ENCODE peak calls at places on chromosomes 2 and 18, in seven cellular contexts. Z, W, T, D, H, A and V are unnamed samples.

GRCh38 chr2:227653419-227653818 is 13.2 kb upstream of the SCYGR5 start:
- DNase-seq in A (no peak), H (no peak), Z (no peak), W (peak), T (no peak), D (no peak), V (peak)

GRCh38 chr2:169909376-169909775 is 82.1 kb downstream of the UBR3 start:
- DNase-seq in A (no peak), H (no peak), T (no peak), D (no peak), W (no peak), Z (no peak), V (no peak)

GRCh38 chr18:59517446-59518171 is 158.5 kb upstream of the LMAN1 start:
- DNase-seq in H (no peak), A (no peak), W (no peak), D (no peak), Z (peak), T (peak), V (no peak)

GRCh38 chr18:35920623-35921022 is 51.9 kb upstream of the RMP24 start:
- DNase-seq in Z (no peak), T (no peak), H (no peak), D (no peak), W (no peak), A (no peak), V (no peak)

GRCh38 chr18:52343138-52343537 is 3.1 kb downstream of the DCC start:
- DNase-seq in Z (peak), W (no peak), H (no peak), D (no peak), T (peak), A (no peak), V (no peak)

GRCh38 chr2:173963323-173963816 is 1.8 kb downstream of the SP3 start:
- DNase-seq in W (peak), H (no peak), T (peak), Z (peak), A (peak), D (no peak), V (no peak)

GRCh38 chr2:36489296-36489695 is 108.7 kb downstream of the FEZ2 start:
- DNase-seq in Z (peak), H (no peak), W (peak), A (no peak), T (no peak), D (no peak), V (no peak)

GRCh38 chr2:229980440-229981184 is 58.3 kb downstream of the FBXO36 start:
- DNase-seq in T (peak), A (peak), H (peak), Z (peak), D (no peak), W (peak), V (peak)

GRCh38 chr2:1528273-1529064 is 115.2 kb downstream of the TPO start:
- DNase-seq in T (no peak), D (no peak), Z (no peak), A (peak), W (no peak), H (no peak), V (no peak)

GRCh38 chr2:69731575-69731974 is 10.4 kb upstream of the ANXA4 start:
- DNase-seq in W (no peak), A (no peak), Z (no peak), D (no peak), H (no peak), T (no peak), V (no peak)

GRCh38 chr2:229342376-229342775 is 71.3 kb upstream of the PID1 start:
- DNase-seq in W (no peak), A (peak), Z (peak), H (no peak), T (peak), D (peak), V (no peak)

GRCh38 chr2:237118025-237118424 is 32.3 kb downstream of the COPS8 start:
- DNase-seq in Z (peak), H (no peak), T (no peak), W (peak), A (no peak), D (no peak), V (no peak)

GRCh38 chr2:10167316-10167715 is 44.8 kb downstream of the RRM2 start:
- DNase-seq in H (no peak), W (no peak), D (no peak), Z (no peak), A (no peak), T (no peak), V (no peak)

GRCh38 chr18:58225101-58225500 is 181.1 kb downstream of the NEDD4L start:
- DNase-seq in T (no peak), Z (peak), A (no peak), D (no peak), W (no peak), H (no peak), V (no peak)

GRCh38 chr18:47758000-47758399 is 172.5 kb downstream of the SMAD2 start:
- DNase-seq in Z (peak), T (no peak), D (no peak), A (no peak), H (no peak), W (no peak), V (no peak)

GRCh38 chr2:99485824-99486223 is 4.0 kb downstream of the REV1 start:
- DNase-seq in Z (no peak), W (no peak), A (no peak), D (no peak), H (no peak), T (no peak), V (no peak)

GRCh38 chr2:96527990-96528679 is 8.4 kb upstream of the ARID5A start:
- DNase-seq in H (no peak), A (no peak), D (peak), W (peak), Z (no peak), T (no peak), V (no peak)

GRCh38 chr2:165627463-165627862 is 158.0 kb downstream of the CSRNP3 start:
- DNase-seq in Z (peak), W (peak), D (no peak), A (no peak), H (peak), T (no peak), V (peak)

GRCh38 chr2:40348038-40348437 is 103.9 kb downstream of the SLC8A1 start:
- DNase-seq in Z (no peak), A (no peak), W (no peak), T (no peak), D (no peak), H (no peak), V (no peak)

GRCh38 chr2:218219934-218220333 is 2.9 kb downstream of the ARPC2 start:
- DNase-seq in A (no peak), D (no peak), W (no peak), H (no peak), T (no peak), Z (no peak), V (no peak)

GRCh38 chr18:11496561-11497172 is 112.7 kb upstream of the SLC35G4 start:
- DNase-seq in Z (no peak), D (no peak), T (no peak), W (no peak), H (no peak), A (no peak), V (no peak)

GRCh38 chr18:32355896-32356295 is 114.8 kb downstream of the GAREM1 start:
- DNase-seq in Z (no peak), H (peak), D (no peak), T (no peak), W (peak), A (no peak), V (no peak)

GRCh38 chr2:96693286-96694200 is 46.3 kb downstream of the LMAN2L start:
- DNase-seq in T (no peak), D (no peak), W (no peak), Z (no peak), A (no peak), H (no peak), V (no peak)

GRCh38 chr2:215531284-215531683 is 95.4 kb upstream of the FN1 start:
- DNase-seq in Z (peak), T (no peak), W (peak), H (no peak), A (no peak), D (no peak), V (no peak)

GRCh38 chr2:26561918-26562810 is 79.0 kb downstream of the CIB4 start:
- DNase-seq in Z (no peak), A (peak), T (peak), W (peak), D (peak), H (no peak), V (no peak)

GRCh38 chr2:42942214-42942989 is 150.0 kb upstream of the HAAO start:
- DNase-seq in A (no peak), W (no peak), H (no peak), Z (no peak), T (no peak), D (no peak), V (no peak)

GRCh38 chr2:31228717-31229116 is 5.2 kb upstream of the EHD3 start:
- DNase-seq in D (no peak), W (no peak), H (no peak), T (no peak), A (no peak), Z (no peak), V (no peak)

GRCh38 chr18:57705861-57706590 is 84.4 kb upstream of the NARS1 start:
- DNase-seq in Z (peak), W (no peak), H (no peak), T (no peak), D (no peak), A (peak), V (no peak)

GRCh38 chr2:45435316-45435715 is 175.8 kb downstream of the SRBD1 start:
- DNase-seq in H (peak), T (no peak), D (no peak), A (no peak), Z (no peak), W (peak), V (peak)

GRCh38 chr18:59502222-59502898 is 143.3 kb upstream of the LMAN1 start:
- DNase-seq in T (peak), Z (peak), A (no peak), H (peak), D (no peak), W (peak), V (peak)

GRCh38 chr18:75115514-75115913 is 93.4 kb downstream of the PTGR3 start:
- DNase-seq in W (no peak), T (no peak), Z (no peak), D (no peak), H (no peak), A (no peak), V (no peak)

GRCh38 chr2:138015494-138015893 is 51.2 kb downstream of the HNMT start:
- DNase-seq in Z (no peak), A (no peak), H (no peak), D (no peak), T (no peak), W (no peak), V (no peak)

GRCh38 chr2:130972410-130972809 is 120.8 kb downstream of the FAM168B start:
- DNase-seq in D (no peak), H (no peak), T (no peak), A (no peak), W (peak), Z (peak), V (no peak)

GRCh38 chr2:207251022-207251421 is 85.3 kb upstream of the KLF7 start:
- DNase-seq in D (no peak), A (no peak), T (no peak), W (no peak), H (no peak), Z (no peak), V (no peak)

GRCh38 chr2:211649331-211649730 is 889.3 kb downstream of the ERBB4 start:
- DNase-seq in Z (no peak), W (no peak), H (no peak), D (no peak), A (no peak), T (no peak), V (no peak)

GRCh38 chr2:10079192-10079930 is 850 bp downstream of the CYS1 start:
- DNase-seq in T (peak), W (peak), D (peak), Z (peak), A (no peak), H (no peak), V (peak)

DNA sequence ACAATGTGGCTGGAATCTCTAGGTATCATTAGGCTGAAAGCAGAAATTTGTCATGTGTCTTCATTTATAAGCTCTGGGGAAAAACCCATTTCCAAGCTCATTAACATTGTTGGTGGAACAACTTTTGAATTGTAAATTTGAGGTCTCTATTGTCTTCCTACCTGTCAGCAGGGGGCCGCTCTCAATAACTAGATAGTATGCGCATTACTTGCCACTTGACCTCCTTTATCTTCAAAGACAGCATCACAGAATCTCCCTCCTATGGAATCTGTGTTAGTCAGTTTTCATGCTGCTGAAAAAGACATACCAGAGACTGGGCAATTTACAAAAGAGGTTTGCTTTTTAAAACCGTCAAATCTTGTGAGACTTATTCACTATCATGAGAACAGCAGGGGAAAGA is 223.1 kb downstream of the CALCRL start:
- DNase-seq in H (no peak), T (no peak), Z (no peak), D (no peak), A (no peak), W (no peak), V (no peak)
- H3K4me3 ChIP-seq in H (no peak), T (no peak), Z (no peak), D (no peak), A (no peak), W (no peak), V (no peak)

GRCh38 chr2:23954325-23955014 is 14.2 kb downstream of the UBXN2A start:
- DNase-seq in H (no peak), D (no peak), T (no peak), A (no peak), Z (no peak), W (no peak), V (no peak)
- H3K4me3 ChIP-seq in H (peak), D (peak), T (no peak), A (no peak), Z (no peak), W (no peak), V (no peak)

GRCh38 chr2:189638305-189639002 is 22.8 kb upstream of the ASNSD1 start:
- DNase-seq in H (no peak), W (no peak), A (no peak), Z (no peak), D (no peak), T (no peak), V (no peak)
- H3K4me3 ChIP-seq in H (no peak), W (no peak), A (no peak), Z (no peak), D (no peak), T (no peak), V (no peak)

GRCh38 chr2:179429060-179429471 is 164.4 kb upstream of the SESTD1 start:
- DNase-seq in W (no peak), A (no peak), T (no peak), H (no peak), D (no peak), Z (no peak), V (no peak)
- H3K4me3 ChIP-seq in W (peak), A (no peak), T (no peak), H (no peak), D (no peak), Z (no peak), V (no peak)

GRCh38 chr2:149598014-149598395 is 10.4 kb upstream of the MMADHC start:
- DNase-seq in W (no peak), H (no peak), Z (no peak), T (no peak), D (no peak), A (no peak), V (no peak)
- H3K4me3 ChIP-seq in W (peak), H (peak), Z (peak), T (no peak), D (no peak), A (no peak), V (peak)

DNA sequence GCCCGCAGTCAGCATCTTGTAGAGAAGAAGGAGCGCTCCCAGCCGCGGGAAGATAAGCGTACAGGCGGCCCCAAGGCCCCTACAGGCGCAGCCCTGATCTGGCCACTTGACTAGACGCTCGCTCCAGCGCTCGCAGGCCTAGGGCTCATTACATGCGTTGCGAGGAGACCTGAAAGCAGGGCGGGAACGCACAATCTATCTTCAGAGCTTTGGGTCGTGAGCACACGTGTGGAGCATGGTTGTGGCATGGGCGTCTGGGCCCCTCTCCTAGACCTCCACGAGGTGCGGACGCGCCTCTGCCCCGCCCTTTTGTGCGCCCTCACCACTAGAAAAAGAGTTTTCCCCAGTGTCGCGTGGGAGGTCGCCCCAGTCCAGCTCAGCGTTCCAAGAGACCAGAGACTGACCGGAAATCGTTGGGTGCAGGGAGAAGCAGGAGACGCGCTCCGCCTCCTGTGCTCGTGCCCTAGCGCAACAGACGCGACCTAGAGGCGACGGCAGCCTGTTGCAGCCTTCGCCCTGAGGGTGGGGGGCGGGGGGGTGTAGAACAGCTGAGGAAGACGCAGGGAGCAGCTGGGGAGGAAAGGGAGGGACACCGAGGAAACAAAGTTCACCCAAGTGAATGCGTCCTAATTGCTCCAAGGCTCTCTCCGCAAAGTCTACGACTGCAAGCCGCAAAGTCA is 12.6 kb downstream of the NR4A2 start:
- DNase-seq in H (no peak), D (peak), W (peak), T (peak), Z (no peak), A (peak), V (no peak)
- H3K4me3 ChIP-seq in H (peak), D (peak), W (peak), T (peak), Z (no peak), A (peak), V (peak)

DNA sequence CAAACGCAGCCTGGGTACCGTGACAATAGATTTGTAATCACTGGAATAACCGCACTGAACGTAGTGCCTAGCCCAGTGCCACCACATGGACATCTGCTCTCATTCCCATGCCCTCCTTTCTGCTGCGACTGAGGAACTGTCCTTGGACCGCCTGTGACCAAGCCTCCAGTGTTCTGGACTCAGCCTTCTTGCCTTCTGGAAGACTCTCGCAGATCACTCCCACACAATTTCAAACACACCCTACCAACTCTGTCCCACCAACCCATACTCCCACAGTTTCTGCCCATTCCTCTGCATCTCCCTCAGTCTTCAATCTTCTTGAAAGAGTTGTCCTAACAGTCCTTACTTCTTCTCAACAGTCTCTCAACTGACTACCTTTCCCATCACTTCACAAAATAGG is 2.1 kb downstream of the RNF149 start:
- DNase-seq in Z (no peak), D (no peak), H (no peak), A (no peak), T (no peak), W (no peak), V (no peak)
- H3K4me3 ChIP-seq in Z (peak), D (peak), H (peak), A (peak), T (peak), W (peak), V (peak)